ENCODE peak calls at places on chromosomes 3 and 15, in nine cellular contexts. L is activated CD8-positive, alpha-beta memory T cell treated with anti-CD3 and anti-CD28 coated beads for 24 hours; I is stimulated activated CD4-positive, alpha-beta T cell treated with anti-CD3 and anti-CD28 coated beads, Interleukin-1b, Interleukin-23, amount 100 ng/mL, for 24 hours; C is GM10248; M is T-helper 1 cell; H is cardiac muscle cell; W is vagina; R is stimulated activated CD8-positive, alpha-beta memory T cell treated with anti-CD3 and anti-CD28 coated beads, Interleukin-15, amount 100 ng/mL, for 1 hour; G is posterior cingulate gyrus. F is an unnamed sample.

GRCh38 chr3:196619213-196619612 is 20.3 kb upstream of the NRROS start:
- DNase-seq in M (no peak), I (no peak), C (no peak), W (no peak), R (no peak), L (no peak), H (peak), G (no peak), F (no peak)

GRCh38 chr3:13636874-13637273 is 87.9 kb downstream of the FBLN2 start:
- DNase-seq in W (no peak), C (no peak), R (no peak), I (no peak), M (no peak), L (no peak), G (no peak), H (peak), F (no peak)

GRCh38 chr3:60047426-60048200 is 997.8 kb upstream of the CFAP20DC start:
- DNase-seq in L (no peak), G (no peak), C (no peak), M (no peak), W (no peak), I (no peak), R (no peak), H (no peak), F (no peak)

GRCh38 chr3:116836286-116836685 is 126.7 kb downstream of the TUSC7 start:
- DNase-seq in M (no peak), R (no peak), G (no peak), C (no peak), W (no peak), L (no peak), H (no peak), I (no peak), F (no peak)

GRCh38 chr15:36252117-36252711 is 327.2 kb upstream of the CDIN1 start:
- DNase-seq in H (no peak), R (no peak), C (no peak), M (no peak), L (no peak), G (no peak), W (no peak), I (no peak), F (no peak)

GRCh38 chr3:46127503-46127902 is 80.6 kb downstream of the CCR1 start:
- DNase-seq in R (no peak), H (no peak), W (no peak), I (no peak), C (no peak), M (no peak), G (no peak), L (no peak), F (no peak)

GRCh38 chr3:179666436-179667035 is 13.7 kb downstream of the USP13 start:
- DNase-seq in C (no peak), G (peak), I (no peak), M (no peak), R (no peak), L (no peak), H (peak), W (peak), F (no peak)

GRCh38 chr3:173993299-173993698 is 595.8 kb downstream of the NLGN1 start:
- DNase-seq in H (no peak), C (no peak), G (no peak), L (no peak), W (no peak), R (no peak), I (no peak), M (no peak), F (no peak)

GRCh38 chr3:112814256-112814655 is 32.4 kb downstream of the CD200R1L start:
- DNase-seq in W (no peak), I (no peak), C (no peak), R (no peak), H (peak), M (no peak), L (no peak), G (no peak), F (no peak)

GRCh38 chr15:82014989-82015388 is 30.8 kb downstream of the MEX3B start:
- DNase-seq in M (no peak), L (no peak), H (no peak), G (no peak), R (no peak), C (no peak), W (no peak), I (no peak), F (no peak)

GRCh38 chr3:141383555-141384129 is 15.3 kb downstream of the ZBTB38 start:
- DNase-seq in I (no peak), R (no peak), H (no peak), M (no peak), W (no peak), L (no peak), C (no peak), G (no peak), F (no peak)

GRCh38 chr3:52798978-52799476 is 4.4 kb downstream of the ITIH3 start:
- DNase-seq in C (peak), R (no peak), H (no peak), M (no peak), W (no peak), L (no peak), I (no peak), G (no peak), F (no peak)